ENCODE peak calls at places on chromosomes 13 and 19, in four cellular contexts. G is WERI-Rb-1, U is IMR-90, S is mucosa of descending colon. M is an unnamed sample.

GRCh38 chr19:246551-246950 is 44.7 kb downstream of the PLPP2 start:
- DNase-seq in G (peak; percentile 21), U (no peak), S (no peak), M (no peak)

GRCh38 chr19:18924684-18925213 is 5.2 kb downstream of the DDX49 start:
- DNase-seq in S (no peak), U (no peak), G (no peak), M (no peak)

GRCh38 chr13:113959198-113959597 is 14.7 kb downstream of the C13orf46 start:
- DNase-seq in U (no peak), S (no peak), G (no peak), M (no peak)

GRCh38 chr19:49492573-49493411 is 3.4 kb upstream of the RPS11 start:
- DNase-seq in U (peak; percentile 27), G (no peak), S (no peak), M (no peak)

GRCh38 chr13:40221460-40222201 is 444.8 kb downstream of the FOXO1 start:
- DNase-seq in G (no peak), S (peak; percentile 38), U (no peak), M (peak; percentile 37)

GRCh38 chr13:72139192-72139591 is 272.2 kb upstream of the DACH1 start:
- DNase-seq in S (no peak), U (no peak), G (no peak), M (no peak)

GRCh38 chr13:110137677-110138008 is 169.3 kb downstream of the COL4A1 start:
- DNase-seq in U (no peak), G (peak; percentile 86), S (peak; percentile 55), M (peak; percentile 22)

GRCh38 chr19:16441661-16442071 is 30.1 kb downstream of the EPS15L1 start:
- DNase-seq in G (peak; percentile 69), U (no peak), S (peak; percentile 34), M (no peak)

GRCh38 chr13:30186644-30187431 is 120.5 kb downstream of the KATNAL1 start:
- DNase-seq in U (peak; percentile 7), G (no peak), S (no peak), M (no peak)

GRCh38 chr19:10805758-10806247 is 30.2 kb downstream of the TMED1 start:
- DNase-seq in U (no peak), G (peak; percentile 82), S (no peak), M (no peak)

GRCh38 chr19:17947815-17948473 is 15.1 kb downstream of the CCDC124 start:
- DNase-seq in G (peak; percentile 99), U (peak; percentile 87), S (peak; percentile 86), M (peak; percentile 88)

GRCh38 chr13:19805765-19806164 is 23.0 kb upstream of the PSPC1 start:
- DNase-seq in S (no peak), G (no peak), U (no peak), M (no peak)

GRCh38 chr19:46840157-46840942 is 10.3 kb downstream of the AP2S1 start:
- DNase-seq in S (peak; percentile 55), U (peak; percentile 70), G (peak; percentile 55), M (peak; percentile 66)

GRCh38 chr13:106047859-106048258 is 487.6 kb downstream of the EFNB2 start:
- DNase-seq in S (no peak), U (peak; percentile 17), G (no peak), M (no peak)

GRCh38 chr13:51785592-51786424 is 18.2 kb downstream of the DHRS12 start:
- DNase-seq in S (peak; percentile 40), G (peak; percentile 89), U (peak; percentile 44), M (peak; percentile 54)

GRCh38 chr19:33622505-33622808 is 704 bp downstream of the CHST8 start:
- DNase-seq in U (no peak), S (no peak), G (peak; percentile 22), M (no peak)

GRCh38 chr13:109743706-109744453 is 42.5 kb downstream of the IRS2 start:
- DNase-seq in U (peak; percentile 78), G (peak; percentile 82), S (peak; percentile 42), M (peak; percentile 66)

GRCh38 chr19:3642987-3643386 is 16.4 kb upstream of the CACTIN start:
- DNase-seq in U (no peak), G (peak; percentile 58), S (no peak), M (no peak)

GRCh38 chr13:80211573-80211972 is 129.4 kb downstream of the SPRY2 start:
- DNase-seq in G (no peak), U (no peak), S (no peak), M (no peak)

GRCh38 chr13:114088863-114089262 is 43.6 kb downstream of the RASA3 start:
- DNase-seq in S (no peak), U (no peak), G (no peak), M (no peak)

GRCh38 chr13:97445504-97446187 is 11.7 kb downstream of the RAP2A start:
- DNase-seq in U (no peak), S (no peak), G (no peak), M (no peak)

GRCh38 chr13:50388481-50388880 is 373.2 kb downstream of the KCNRG start:
- DNase-seq in S (no peak), G (no peak), U (no peak), M (no peak)

GRCh38 chr13:50384724-50385123 is 369.5 kb downstream of the KCNRG start:
- DNase-seq in S (no peak), U (no peak), G (no peak), M (no peak)

GRCh38 chr13:50389726-50390125 is 374.5 kb downstream of the KCNRG start:
- DNase-seq in S (no peak), U (no peak), G (peak; percentile 56), M (no peak)

GRCh38 chr13:50386527-50387123 is 371.4 kb downstream of the KCNRG start:
- DNase-seq in S (no peak), U (peak; percentile 82), G (peak; percentile 9), M (peak; percentile 78)

DNA sequence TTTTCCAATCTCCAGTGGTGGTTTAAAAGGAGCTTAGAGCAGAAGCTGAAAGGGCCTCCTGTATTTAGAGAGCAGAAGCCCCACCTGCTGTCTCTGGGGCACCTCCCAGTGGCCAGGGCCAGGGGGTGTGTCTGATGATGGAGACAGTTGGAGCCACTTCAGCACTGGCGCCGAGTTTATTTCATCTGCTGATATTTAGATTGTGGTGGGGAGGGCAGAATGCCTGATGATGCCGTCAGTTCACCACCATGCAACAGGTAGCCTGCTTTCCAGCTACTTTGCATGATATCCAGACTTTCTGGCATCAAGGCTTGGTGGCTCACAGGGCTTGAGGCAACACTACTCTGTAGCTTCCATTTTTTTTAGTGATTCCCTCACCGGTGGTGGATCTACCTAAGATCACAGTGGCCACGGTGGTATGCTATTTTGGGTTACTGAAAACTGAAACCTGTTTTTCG is 371.9 kb downstream of the KCNRG start:
- DNase-seq in U (peak; percentile 42), G (peak; percentile 72), S (peak; percentile 53), M (peak; percentile 40)
- H3K4me3 ChIP-seq in U (no peak overlapping the region), G (peak overlapping the region; percentile 39), S (no peak overlapping the region), M (peak overlapping the region; percentile 3)

GRCh38 chr19:38391911-38392464 is 3.5 kb downstream of the SPRED3 start:
- DNase-seq in U (no peak), G (no peak), S (no peak), M (no peak)
- TF ChIP-seq CTCF in U (no peak), G (no peak), S (no peak), M (no peak)

GRCh38 chr19:57578487-57579205 is at the start of gene ZNF416:
- DNase-seq in U (peak; percentile 99), G (peak; percentile 98), S (peak; percentile 99), M (peak; percentile 98)

GRCh38 chr19:57583521-57584416 is at the start of gene ZIK1:
- DNase-seq in U (peak; percentile 92), G (peak; percentile 97), S (peak; percentile 87), M (peak; percentile 91)

GRCh38 chr19:57587529-57587928 is 3.6 kb downstream of the ZIK1 start:
- DNase-seq in G (no peak), U (peak; percentile 87), S (no peak), M (peak; percentile 81)

GRCh38 chr19:57583104-57583520 is 833 bp upstream of the ZIK1 start:
- DNase-seq in S (no peak), G (no peak), U (no peak), M (no peak)
- H3K4me3 ChIP-seq in S (no peak overlapping the region), G (peak overlapping the region; percentile 98), U (no peak overlapping the region), M (no peak overlapping the region)

DNA sequence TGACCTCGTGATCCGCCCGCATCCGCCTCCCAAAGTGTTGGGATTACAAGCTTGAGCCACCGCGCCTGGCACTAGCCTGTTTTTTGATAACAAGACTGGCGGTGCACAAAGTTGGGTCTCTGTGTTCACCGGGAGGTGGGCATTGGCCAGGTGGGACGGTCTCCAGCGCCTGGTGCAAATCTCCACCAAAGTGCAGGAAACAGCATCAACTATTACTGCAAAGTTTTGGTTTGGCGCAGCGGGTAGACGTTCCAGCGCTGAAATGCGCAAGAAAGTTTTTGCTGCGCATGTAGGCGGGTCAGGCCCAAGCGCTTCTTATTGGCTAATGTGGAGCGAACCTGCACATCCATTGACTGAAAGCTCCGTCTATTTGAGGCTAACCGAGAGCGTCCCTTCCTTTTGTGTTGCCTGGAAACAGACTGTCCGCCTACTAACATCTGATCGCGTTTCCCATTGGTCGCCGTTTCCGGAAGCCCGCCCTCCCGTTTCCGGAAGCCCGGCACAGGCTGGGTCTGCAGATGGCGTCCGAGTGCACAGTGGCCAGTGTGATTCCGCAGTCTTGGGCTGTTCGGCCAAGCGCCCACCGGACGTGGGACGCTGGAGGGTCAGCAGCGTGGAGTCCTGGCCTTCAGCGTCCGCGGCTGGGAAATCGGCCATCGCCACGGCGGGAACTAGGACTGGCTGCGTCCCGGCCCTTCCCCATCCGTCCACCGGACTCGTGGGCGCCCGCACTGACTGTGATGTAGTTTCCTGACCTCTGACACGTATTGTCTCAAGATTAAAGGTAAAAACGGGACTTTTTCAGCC is 53.3 kb upstream of the ZNF527 start:
- DNase-seq in G (peak; percentile 96), U (peak; percentile 99), S (peak; percentile 98), M (peak; percentile 99)
- TF ChIP-seq CTCF in G (peak; percentile 50), U (peak; percentile 53), S (peak; percentile 49), M (peak; percentile 44)

DNA sequence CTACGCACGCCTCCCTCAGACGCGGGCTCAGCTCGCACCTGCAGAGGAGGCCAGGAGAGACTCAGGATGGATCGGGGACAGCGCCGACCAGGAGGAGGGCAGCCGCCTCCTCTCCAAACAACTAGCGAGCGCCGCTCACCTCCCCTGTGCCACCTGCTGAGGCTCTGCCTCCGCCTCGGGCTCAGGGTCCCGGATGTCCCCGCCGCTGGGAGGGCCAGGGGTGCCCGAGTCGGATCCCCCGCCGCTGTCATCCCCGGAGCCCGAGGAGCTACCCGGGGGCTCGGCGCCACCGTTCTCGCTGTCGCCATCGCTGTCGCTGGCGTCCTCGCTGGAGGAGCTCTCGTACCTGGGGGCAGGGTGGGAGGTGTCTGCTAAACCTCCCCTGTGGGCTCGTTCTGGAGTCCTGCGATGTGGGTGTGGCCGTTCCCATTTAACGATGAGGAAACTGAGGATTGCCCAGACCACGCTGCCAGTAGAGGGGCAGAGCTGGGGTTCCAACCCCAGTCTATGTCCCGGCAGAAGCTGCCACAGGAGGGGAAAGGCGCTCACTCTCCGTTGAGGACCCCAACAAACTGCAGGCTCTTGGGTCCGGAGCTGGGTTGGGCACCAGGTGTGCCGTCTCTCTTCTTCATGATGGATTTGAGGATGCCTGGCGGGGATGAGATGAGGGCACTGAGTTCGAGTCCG is 9.1 kb downstream of the KANK3 start:
- DNase-seq in S (no peak), G (no peak), U (no peak), M (no peak)
- H3K4me3 ChIP-seq in S (no peak overlapping the region), G (peak overlapping the region; percentile 38), U (no peak overlapping the region), M (no peak overlapping the region)

GRCh38 chr19:35555301-35556005 is 8.0 kb downstream of the ATP4A start:
- DNase-seq in G (peak; percentile 75), S (no peak), U (peak; percentile 35), M (peak; percentile 30)
- TF ChIP-seq CTCF in G (peak; percentile 73), S (no peak), U (peak; percentile 39), M (peak; percentile 45)

M was measured in AG10803.